ENCODE peak calls at places on chromosomes 4 and X, in five cellular contexts. H, U, X, J and C are unnamed samples.

GRCh38 chr4:26724522-26724921 is 136.1 kb upstream of the STIM2 start:
- DNase-seq in H (no peak), U (no peak), X (no peak), J (no peak), C (no peak)

GRCh38 chr4:147820975-147821374 is 89.1 kb downstream of the ARHGAP10 start:
- DNase-seq in H (no peak), U (no peak), X (no peak), J (no peak), C (no peak)

GRCh38 chr4:36676139-36677050 is 395.0 kb downstream of the DTHD1 start:
- DNase-seq in H (no peak), U (no peak), X (no peak), J (no peak), C (no peak)

GRCh38 chrX:40844476-40844875 is 109.1 kb upstream of the MED14 start:
- DNase-seq in H (no peak), U (no peak), X (no peak), J (no peak), C (no peak)

GRCh38 chr4:136183513-136183912 is 1348.8 kb downstream of the PCDH18 start:
- DNase-seq in H (no peak), U (no peak), X (no peak), J (no peak), C (no peak)

GRCh38 chr4:22435652-22436051 is 80.2 kb downstream of the ADGRA3 start:
- DNase-seq in H (no peak), U (no peak), X (no peak), J (no peak), C (no peak)

GRCh38 chrX:93874554-93874953 is 200.5 kb downstream of the FAM133A start:
- DNase-seq in H (peak; percentile 12), U (no peak), X (peak; percentile 39), J (no peak), C (no peak)

GRCh38 chrX:96590403-96590802 is 94.2 kb upstream of the DIAPH2 start:
- DNase-seq in H (no peak), U (no peak), X (no peak), J (no peak), C (no peak)

GRCh38 chr4:120299631-120300030 is 233.0 kb upstream of the MAD2L1 start:
- DNase-seq in H (no peak), U (no peak), X (no peak), J (no peak), C (no peak)

GRCh38 chr4:107317596-107317995 is 281.5 kb upstream of the DKK2 start:
- DNase-seq in H (no peak), U (no peak), X (peak; percentile 17), J (no peak), C (no peak)

GRCh38 chr4:69849297-69849696 is 10.6 kb downstream of the SULT1E1 start:
- DNase-seq in H (no peak), U (no peak), X (no peak), J (no peak), C (no peak)

GRCh38 chrX:2500091-2500680 is 590 bp downstream of the DHRSX start:
- DNase-seq in H (no peak), U (no peak), X (peak; percentile 62), J (peak; percentile 9), C (peak; percentile 70)

GRCh38 chr4:6892190-6892908 is 17.3 kb upstream of the TBC1D14 start:
- DNase-seq in H (no peak), U (no peak), X (peak; percentile 51), J (peak; percentile 17), C (no peak)

GRCh38 chr4:162239992-162240769 is 76.4 kb upstream of the FSTL5 start:
- DNase-seq in H (no peak), U (no peak), X (no peak), J (no peak), C (no peak)

GRCh38 chr4:182314537-182314936 is 71.3 kb downstream of the TENM3 start:
- DNase-seq in H (no peak), U (no peak), X (no peak), J (no peak), C (no peak)

GRCh38 chrX:134377537-134377936 is 82.4 kb upstream of the HPRT1 start:
- DNase-seq in H (no peak), U (no peak), X (peak; percentile 42), J (no peak), C (peak; percentile 23)

GRCh38 chrX:152842772-152843338 is 12.0 kb downstream of the NSDHL start:
- DNase-seq in H (no peak), U (no peak), X (no peak), J (no peak), C (no peak)

GRCh38 chr4:37441231-37442061 is 196.9 kb downstream of the NWD2 start:
- DNase-seq in H (no peak), U (no peak), X (no peak), J (no peak), C (no peak)

GRCh38 chr4:7074423-7074822 is 6.6 kb upstream of the GRPEL1 start:
- DNase-seq in H (no peak), U (no peak), X (peak; percentile 13), J (no peak), C (peak; percentile 25)

GRCh38 chr4:8534129-8534528 is 46.1 kb upstream of the GPR78 start:
- DNase-seq in H (no peak), U (peak; percentile 89), X (peak; percentile 70), J (no peak), C (peak; percentile 43)

GRCh38 chr4:145279122-145279960 is 99.0 kb upstream of the OTUD4 start:
- DNase-seq in H (no peak), U (no peak), X (peak; percentile 40), J (no peak), C (peak; percentile 25)

GRCh38 chrX:9367437-9367836 is 97.4 kb upstream of the TBL1X start:
- DNase-seq in H (no peak), U (no peak), X (no peak), J (no peak), C (no peak)

GRCh38 chrX:151396042-151396826 is 772 bp upstream of the VMA21 start:
- DNase-seq in H (no peak), U (peak; percentile 2), X (peak; percentile 63), J (peak; percentile 14), C (no peak)

GRCh38 chr4:184170996-184171395 is 46.7 kb downstream of the ENPP6 start:
- DNase-seq in H (no peak), U (no peak), X (peak; percentile 33), J (no peak), C (peak; percentile 96)

GRCh38 chr4:183558873-183559272 is 54.0 kb downstream of the ING2 start:
- DNase-seq in H (no peak), U (no peak), X (no peak), J (no peak), C (no peak)

GRCh38 chrX:133444952-133445831 is 29.9 kb upstream of the GPC4 start:
- DNase-seq in H (no peak), U (no peak), X (no peak), J (no peak), C (no peak)

DNA sequence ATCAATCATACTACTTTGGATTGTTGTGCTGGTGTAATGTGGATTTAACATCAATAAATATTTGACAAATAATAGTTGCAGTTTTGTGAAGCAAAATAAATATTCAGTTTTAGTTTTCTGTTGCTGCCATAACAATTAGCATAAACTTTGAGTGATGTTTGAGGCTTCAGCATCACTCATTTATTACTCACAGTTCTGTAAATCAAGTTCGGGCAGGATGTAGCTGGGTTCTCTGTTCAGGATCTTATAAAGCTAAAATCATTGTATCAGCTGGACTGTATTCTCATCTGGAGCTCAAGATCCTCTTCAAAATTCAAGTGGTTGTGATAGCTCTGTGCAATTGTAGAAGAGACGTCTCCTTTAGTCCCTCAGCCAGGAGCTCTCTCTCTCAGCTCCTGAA is 81.7 kb downstream of the CBR4 start:
- DNase-seq in H (no peak), U (no peak), X (no peak), J (no peak), C (no peak)
- H3K36me3 ChIP-seq in H (peaks cover 37% of the 10 kb centered on the region), U (peaks cover 2% of the 10 kb centered on the region), X (peaks cover 72% of the 10 kb centered on the region), J (no peaks in the 10 kb centered on the region), C (peaks cover 68% of the 10 kb centered on the region)

GRCh38 chrX:154695913-154696312 is 42.5 kb upstream of the CTAG2 start:
- DNase-seq in H (no peak), U (no peak), X (no peak), J (no peak), C (peak; percentile 32)

GRCh38 chrX:154693394-154693793 is 40.0 kb upstream of the CTAG2 start:
- DNase-seq in H (no peak), U (no peak), X (no peak), J (no peak), C (no peak)

GRCh38 chrX:154698630-154699248 is 45.4 kb upstream of the CTAG2 start:
- DNase-seq in H (no peak), U (no peak), X (no peak), J (no peak), C (no peak)

DNA sequence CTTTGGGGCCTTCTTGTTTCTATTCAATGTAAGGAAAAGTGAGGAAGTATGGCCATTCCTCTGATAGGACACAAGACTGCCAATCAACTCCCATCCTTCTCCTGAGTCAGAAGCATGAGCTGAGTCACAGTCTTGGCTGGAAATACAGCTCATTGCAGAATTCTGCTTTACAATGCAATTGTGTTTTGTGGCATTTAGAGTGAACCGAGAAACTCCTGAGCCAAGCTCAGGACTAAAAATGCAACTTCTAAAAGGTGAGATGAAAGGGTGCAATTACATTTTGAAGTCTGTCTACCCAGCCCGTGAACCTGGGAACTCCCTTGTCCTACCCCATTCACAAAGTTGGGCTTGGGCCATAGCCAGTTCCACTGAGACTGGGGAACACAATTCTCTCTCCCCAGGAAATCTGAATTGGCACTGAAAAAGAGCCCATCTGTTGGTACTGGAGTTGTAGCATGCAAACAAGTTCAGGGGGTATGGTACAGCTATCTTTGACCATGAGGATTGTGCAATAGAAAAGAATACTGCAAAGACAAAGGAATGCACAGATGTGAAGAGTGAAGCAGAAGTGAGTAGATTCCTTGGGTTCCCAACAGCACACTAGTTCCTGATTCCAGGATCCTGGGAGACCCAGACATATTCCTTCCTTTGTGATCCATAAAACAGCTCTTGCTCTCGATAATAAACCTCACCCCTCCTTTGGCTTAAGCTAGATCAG is 43.1 kb upstream of the CTAG2 start:
- DNase-seq in H (no peak), U (no peak), X (peak; percentile 62), J (no peak), C (peak; percentile 68)
- H3K9me3 ChIP-seq in H (no peaks in the 10 kb centered on the region), U (no peaks in the 10 kb centered on the region), X (peaks cover 4% of the 10 kb centered on the region), J (no peaks in the 10 kb centered on the region), C (no peaks in the 10 kb centered on the region)

DNA sequence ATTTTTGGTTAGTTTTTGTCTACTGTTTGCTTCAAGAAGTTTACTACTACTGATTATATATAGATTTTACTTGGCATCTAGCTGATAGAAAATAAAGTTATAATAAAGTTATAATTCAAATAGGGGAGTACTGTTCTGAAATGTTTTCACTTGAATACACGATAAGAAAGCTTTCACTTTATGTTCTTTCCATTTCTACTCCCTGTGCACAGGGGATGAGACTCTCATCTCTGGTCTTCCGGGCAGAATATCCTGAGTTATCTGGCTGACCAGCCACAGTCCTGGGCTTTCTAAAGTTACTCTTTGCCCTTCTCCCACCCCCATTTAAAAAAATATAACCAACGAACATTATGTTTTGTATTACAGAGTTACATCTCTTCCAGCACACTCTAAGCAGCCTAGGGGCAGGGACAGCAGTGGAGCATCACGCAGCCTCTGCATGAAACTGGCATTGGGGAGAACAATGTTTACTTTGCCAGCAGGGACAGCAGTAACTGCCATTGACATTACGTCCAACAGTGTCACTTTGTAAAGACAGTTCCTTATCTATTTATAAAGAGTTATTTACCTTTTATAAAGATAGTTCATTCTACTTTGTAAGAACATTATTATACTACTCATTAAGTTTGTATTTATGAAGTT is 64.3 kb downstream of the METTL14 start:
- DNase-seq in H (no peak), U (no peak), X (no peak), J (no peak), C (no peak)
- H3K36me3 ChIP-seq in H (peaks cover 3% of the 10 kb centered on the region), U (peaks cover 4% of the 10 kb centered on the region), X (peaks cover 75% of the 10 kb centered on the region), J (no peaks in the 10 kb centered on the region), C (peaks cover 36% of the 10 kb centered on the region)

DNA sequence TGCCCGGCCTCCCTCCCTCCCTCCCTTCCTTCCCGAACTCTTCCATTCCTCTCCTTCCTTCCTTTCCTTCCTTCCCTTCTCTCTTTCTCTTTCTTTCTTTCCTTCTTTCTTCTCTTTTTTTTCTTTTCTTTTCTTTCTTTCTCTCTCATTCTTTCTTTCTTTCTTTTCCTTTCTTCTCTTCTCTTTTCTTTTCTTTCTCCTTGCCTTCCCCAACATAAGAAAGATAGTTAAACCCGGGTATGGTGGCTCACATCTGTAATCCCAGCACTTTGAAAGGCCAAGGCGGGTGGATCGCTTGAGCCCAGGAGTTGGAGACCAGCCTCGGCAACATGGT is 25.4 kb downstream of the NSD2 start:
- DNase-seq in H (no peak), U (no peak), X (no peak), J (no peak), C (no peak)
- H3K9me3 ChIP-seq in H (peaks cover 6% of the 10 kb centered on the region), U (no peaks in the 10 kb centered on the region), X (no peaks in the 10 kb centered on the region), J (no peaks in the 10 kb centered on the region), C (no peaks in the 10 kb centered on the region)